ENCODE peak calls at places on chromosomes 1 and 21, in eight cellular contexts. J, S, M, B, L, K, H and R are unnamed samples.

GRCh38 chr21:45970674-45971486 is 10.7 kb upstream of the COL6A1 start:
- DNase-seq in J (no peak), S (no peak), M (no peak), B (peak), L (peak), K (no peak), H (peak), R (no peak)

GRCh38 chr1:6373961-6374720 is 19.4 kb downstream of the ACOT7 start:
- DNase-seq in J (no peak), S (no peak), M (no peak), B (no peak), L (no peak), K (no peak), H (no peak), R (no peak)

GRCh38 chr1:206766251-206766856 is 4.2 kb upstream of the IL19 start:
- DNase-seq in J (peak), S (peak), M (no peak), B (peak), L (no peak), K (peak), H (no peak), R (no peak)

GRCh38 chr1:8437286-8437685 is 119.4 kb downstream of the SLC45A1 start:
- DNase-seq in J (no peak), S (no peak), M (no peak), B (no peak), L (no peak), K (no peak), H (no peak), R (no peak)

GRCh38 chr1:232983375-232983774 is 33.0 kb downstream of the NTPCR start:
- DNase-seq in J (no peak), S (no peak), M (no peak), B (no peak), L (no peak), K (no peak), H (no peak), R (no peak)

GRCh38 chr1:9281071-9281827 is 11.4 kb upstream of the SPSB1 start:
- DNase-seq in J (no peak), S (no peak), M (no peak), B (no peak), L (no peak), K (no peak), H (no peak), R (no peak)

GRCh38 chr1:19799233-19799876 is 361 bp downstream of the TMCO4 start:
- DNase-seq in J (peak), S (peak), M (no peak), B (peak), L (peak), K (no peak), H (peak), R (no peak)

GRCh38 chr1:65991694-65992093 is 199.0 kb downstream of the PDE4B start:
- DNase-seq in J (no peak), S (no peak), M (no peak), B (no peak), L (no peak), K (no peak), H (no peak), R (no peak)

GRCh38 chr1:60132985-60133673 is 59.6 kb upstream of the C1orf87 start:
- DNase-seq in J (peak), S (peak), M (no peak), B (no peak), L (no peak), K (peak), H (no peak), R (no peak)

GRCh38 chr1:115077984-115078330 is 11.3 kb downstream of the TSPAN2 start:
- DNase-seq in J (no peak), S (no peak), M (no peak), B (no peak), L (no peak), K (no peak), H (no peak), R (no peak)

GRCh38 chr1:119294728-119295127 is 73.9 kb upstream of the HAO2 start:
- DNase-seq in J (peak), S (no peak), M (no peak), B (no peak), L (no peak), K (no peak), H (peak), R (no peak)

GRCh38 chr1:39050001-39050400 is 23.9 kb downstream of the NDUFS5 start:
- DNase-seq in J (no peak), S (no peak), M (no peak), B (peak), L (no peak), K (no peak), H (no peak), R (no peak)

GRCh38 chr1:147619741-147620140 is 50.6 kb downstream of the ACP6 start:
- DNase-seq in J (no peak), S (no peak), M (no peak), B (no peak), L (no peak), K (no peak), H (no peak), R (no peak)

GRCh38 chr1:248847181-248847955 is 9.3 kb downstream of the ZNF672 start:
- DNase-seq in J (no peak), S (no peak), M (no peak), B (peak), L (no peak), K (no peak), H (peak), R (no peak)

GRCh38 chr1:43241352-43241953 is 28.3 kb upstream of the TMEM125 start:
- DNase-seq in J (peak), S (no peak), M (no peak), B (no peak), L (no peak), K (no peak), H (no peak), R (no peak)

GRCh38 chr1:216075339-216075738 is 347.9 kb downstream of the USH2A start:
- DNase-seq in J (no peak), S (no peak), M (no peak), B (no peak), L (no peak), K (no peak), H (peak), R (no peak)

GRCh38 chr21:29232601-29233541 is 65.9 kb upstream of the BACH1 start:
- DNase-seq in J (no peak), S (no peak), M (no peak), B (no peak), L (no peak), K (peak), H (no peak), R (no peak)

GRCh38 chr1:230167419-230167852 is 100.4 kb downstream of the GALNT2 start:
- DNase-seq in J (peak), S (no peak), M (peak), B (no peak), L (peak), K (no peak), H (peak), R (no peak)

GRCh38 chr1:37157634-37158033 is 123.3 kb upstream of the GRIK3 start:
- DNase-seq in J (no peak), S (no peak), M (no peak), B (no peak), L (no peak), K (no peak), H (no peak), R (no peak)